ENCODE peak calls at places on chromosomes 16 and 17, in five cellular contexts. Y is activated naive CD4-positive, alpha-beta T cell treated with anti-CD3 and anti-CD28 coated beads, Interleukin-2, amount 50 U/mL, for 72 hours; S is ELR; B is nephron progenitor cell; F is endothelial cell. U is an unnamed sample.

GRCh38 chr16:62077998-62078397 is 41.8 kb upstream of the CDH8 start:
- DNase-seq in S (no peak), F (peak; percentile 54), B (peak; percentile 40), Y (no peak), U (peak; percentile 20)

GRCh38 chr16:16992986-16993783 is 477.6 kb downstream of the XYLT1 start:
- DNase-seq in B (peak; percentile 36), Y (no peak), F (peak; percentile 62), S (no peak), U (no peak)

GRCh38 chr16:53991181-53992056 is 287.5 kb downstream of the FTO start:
- DNase-seq in F (no peak), B (peak; percentile 47), S (no peak), Y (no peak), U (no peak)

GRCh38 chr16:53099318-53100130 is 44.7 kb downstream of the CHD9 start:
- DNase-seq in Y (peak; percentile 85), F (peak; percentile 66), S (peak; percentile 91), B (peak; percentile 67), U (peak; percentile 92)

GRCh38 chr17:46024590-46024989 is 25.5 kb downstream of the STH start:
- DNase-seq in Y (peak; percentile 33), F (no peak), S (no peak), B (no peak), U (no peak)

GRCh38 chr17:74986206-74986576 is 1.2 kb upstream of the CDR2L start:
- DNase-seq in F (no peak), S (no peak), B (no peak), Y (no peak), U (no peak)

GRCh38 chr17:17538417-17539391 is 42.5 kb upstream of the RASD1 start:
- DNase-seq in S (no peak), B (no peak), Y (no peak), F (no peak), U (peak; percentile 77)

GRCh38 chr17:61239953-61240352 is 159.7 kb upstream of the TBX2 start:
- DNase-seq in S (no peak), F (no peak), B (no peak), Y (no peak), U (no peak)

GRCh38 chr16:85986931-85987749 is 88.2 kb downstream of the IRF8 start:
- DNase-seq in S (peak; percentile 24), Y (no peak), F (peak; percentile 56), B (peak; percentile 56), U (no peak)

GRCh38 chr17:8046929-8047768 is 8.3 kb downstream of the ALOX15B start:
- DNase-seq in Y (no peak), B (no peak), F (no peak), S (no peak), U (no peak)

GRCh38 chr17:81923302-81924260 is 4.0 kb downstream of the MAFG start:
- DNase-seq in S (peak; percentile 79), B (peak; percentile 72), F (peak; percentile 59), Y (no peak), U (no peak)

GRCh38 chr17:2312736-2313135 is 9.0 kb downstream of the SRR start:
- DNase-seq in F (no peak), Y (no peak), B (no peak), S (no peak), U (no peak)